ENCODE peak calls at places on chromosomes 7 and 10, in nine cellular contexts. One of them, this sample, is unnamed.

GRCh38 chr10:11468126-11468742 is 143.2 kb downstream of the USP6NL start:
- DNase-seq in fibroblast of pulmonary artery: peak; percentile 17
- DNase-seq in stimulated activated CD4-positive, alpha-beta T cell treated with anti-CD3 and anti-CD28 coated beads, Interleukin-15, amount 100 ng/mL, for 1 hour: no peak
- DNase-seq in NCI-H1092: no peak
- DNase-seq in left cardiac atrium: no peak
- DNase-seq in GM23248: no peak
- DNase-seq in hippocampal formation: no peak
- DNase-seq in lower lobe of right lung: no peak
- DNase-seq in hypothalamus: no peak
- DNase-seq in this sample: no peak

GRCh38 chr7:121452400-121452799 is 56.3 kb upstream of the FAM3C start:
- DNase-seq in fibroblast of pulmonary artery: no peak
- DNase-seq in stimulated activated CD4-positive, alpha-beta T cell treated with anti-CD3 and anti-CD28 coated beads, Interleukin-15, amount 100 ng/mL, for 1 hour: no peak
- DNase-seq in NCI-H1092: no peak
- DNase-seq in left cardiac atrium: no peak
- DNase-seq in GM23248: no peak
- DNase-seq in hippocampal formation: no peak
- DNase-seq in lower lobe of right lung: no peak
- DNase-seq in hypothalamus: no peak
- DNase-seq in this sample: no peak

GRCh38 chr10:105952153-105952552 is 1212.4 kb downstream of the SORCS1 start:
- DNase-seq in fibroblast of pulmonary artery: peak; percentile 60
- DNase-seq in stimulated activated CD4-positive, alpha-beta T cell treated with anti-CD3 and anti-CD28 coated beads, Interleukin-15, amount 100 ng/mL, for 1 hour: no peak
- DNase-seq in NCI-H1092: no peak
- DNase-seq in left cardiac atrium: no peak
- DNase-seq in GM23248: peak; percentile 41
- DNase-seq in hippocampal formation: no peak
- DNase-seq in lower lobe of right lung: peak; percentile 44
- DNase-seq in hypothalamus: no peak
- DNase-seq in this sample: peak; percentile 7

GRCh38 chr7:130397472-130397871 is 17.2 kb downstream of the CPA1 start:
- DNase-seq in fibroblast of pulmonary artery: no peak
- DNase-seq in stimulated activated CD4-positive, alpha-beta T cell treated with anti-CD3 and anti-CD28 coated beads, Interleukin-15, amount 100 ng/mL, for 1 hour: no peak
- DNase-seq in NCI-H1092: no peak
- DNase-seq in left cardiac atrium: no peak
- DNase-seq in GM23248: no peak
- DNase-seq in hippocampal formation: no peak
- DNase-seq in lower lobe of right lung: no peak
- DNase-seq in hypothalamus: no peak
- DNase-seq in this sample: no peak

GRCh38 chr10:25933653-25934608 is at the start of gene MYO3A:
- DNase-seq in fibroblast of pulmonary artery: no peak
- DNase-seq in stimulated activated CD4-positive, alpha-beta T cell treated with anti-CD3 and anti-CD28 coated beads, Interleukin-15, amount 100 ng/mL, for 1 hour: no peak
- DNase-seq in NCI-H1092: peak; percentile 39
- DNase-seq in left cardiac atrium: no peak
- DNase-seq in GM23248: no peak
- DNase-seq in hippocampal formation: no peak
- DNase-seq in lower lobe of right lung: no peak
- DNase-seq in hypothalamus: no peak
- DNase-seq in this sample: no peak

GRCh38 chr7:27205325-27206280 is 5.7 kb upstream of the HOXA13 start:
- DNase-seq in fibroblast of pulmonary artery: no peak
- DNase-seq in stimulated activated CD4-positive, alpha-beta T cell treated with anti-CD3 and anti-CD28 coated beads, Interleukin-15, amount 100 ng/mL, for 1 hour: no peak
- DNase-seq in NCI-H1092: no peak
- DNase-seq in left cardiac atrium: no peak
- DNase-seq in GM23248: peak; percentile 18
- DNase-seq in hippocampal formation: no peak
- DNase-seq in lower lobe of right lung: no peak
- DNase-seq in hypothalamus: no peak
- DNase-seq in this sample: no peak

GRCh38 chr10:21406595-21407218 is 118.8 kb downstream of the SKIDA1 start:
- DNase-seq in fibroblast of pulmonary artery: peak; percentile 69
- DNase-seq in stimulated activated CD4-positive, alpha-beta T cell treated with anti-CD3 and anti-CD28 coated beads, Interleukin-15, amount 100 ng/mL, for 1 hour: no peak
- DNase-seq in NCI-H1092: no peak
- DNase-seq in left cardiac atrium: no peak
- DNase-seq in GM23248: peak; percentile 50
- DNase-seq in hippocampal formation: no peak
- DNase-seq in lower lobe of right lung: no peak
- DNase-seq in hypothalamus: no peak
- DNase-seq in this sample: no peak

GRCh38 chr10:130432850-130433249 is 296.7 kb downstream of the GLRX3 start:
- DNase-seq in fibroblast of pulmonary artery: no peak
- DNase-seq in stimulated activated CD4-positive, alpha-beta T cell treated with anti-CD3 and anti-CD28 coated beads, Interleukin-15, amount 100 ng/mL, for 1 hour: no peak
- DNase-seq in NCI-H1092: no peak
- DNase-seq in left cardiac atrium: no peak
- DNase-seq in GM23248: no peak
- DNase-seq in hippocampal formation: no peak
- DNase-seq in lower lobe of right lung: no peak
- DNase-seq in hypothalamus: no peak
- DNase-seq in this sample: no peak

GRCh38 chr10:109403551-109403950 is 519.8 kb downstream of the XPNPEP1 start:
- DNase-seq in fibroblast of pulmonary artery: no peak
- DNase-seq in stimulated activated CD4-positive, alpha-beta T cell treated with anti-CD3 and anti-CD28 coated beads, Interleukin-15, amount 100 ng/mL, for 1 hour: no peak
- DNase-seq in NCI-H1092: no peak
- DNase-seq in left cardiac atrium: no peak
- DNase-seq in GM23248: peak; percentile 16
- DNase-seq in hippocampal formation: no peak
- DNase-seq in lower lobe of right lung: no peak
- DNase-seq in hypothalamus: no peak
- DNase-seq in this sample: no peak

GRCh38 chr10:77695186-77695585 is 57.6 kb upstream of the KCNMA1 start:
- DNase-seq in fibroblast of pulmonary artery: no peak
- DNase-seq in stimulated activated CD4-positive, alpha-beta T cell treated with anti-CD3 and anti-CD28 coated beads, Interleukin-15, amount 100 ng/mL, for 1 hour: no peak
- DNase-seq in NCI-H1092: no peak
- DNase-seq in left cardiac atrium: no peak
- DNase-seq in GM23248: no peak
- DNase-seq in hippocampal formation: no peak
- DNase-seq in lower lobe of right lung: no peak
- DNase-seq in hypothalamus: no peak
- DNase-seq in this sample: no peak

GRCh38 chr10:102628451-102628911 is 15.8 kb upstream of the TRIM8 start:
- DNase-seq in fibroblast of pulmonary artery: no peak
- DNase-seq in stimulated activated CD4-positive, alpha-beta T cell treated with anti-CD3 and anti-CD28 coated beads, Interleukin-15, amount 100 ng/mL, for 1 hour: no peak
- DNase-seq in NCI-H1092: no peak
- DNase-seq in left cardiac atrium: peak; percentile 84
- DNase-seq in GM23248: peak; percentile 53
- DNase-seq in hippocampal formation: peak; percentile 78
- DNase-seq in lower lobe of right lung: peak; percentile 69
- DNase-seq in hypothalamus: peak; percentile 87
- DNase-seq in this sample: peak; percentile 88

GRCh38 chr7:127390186-127390816 is 2.2 kb downstream of the ZNF800 start:
- DNase-seq in fibroblast of pulmonary artery: no peak
- DNase-seq in stimulated activated CD4-positive, alpha-beta T cell treated with anti-CD3 and anti-CD28 coated beads, Interleukin-15, amount 100 ng/mL, for 1 hour: no peak
- DNase-seq in NCI-H1092: no peak
- DNase-seq in left cardiac atrium: no peak
- DNase-seq in GM23248: no peak
- DNase-seq in hippocampal formation: no peak
- DNase-seq in lower lobe of right lung: no peak
- DNase-seq in hypothalamus: no peak
- DNase-seq in this sample: no peak

GRCh38 chr10:101831169-101831811 is 12.3 kb downstream of the KCNIP2 start:
- DNase-seq in fibroblast of pulmonary artery: no peak
- DNase-seq in stimulated activated CD4-positive, alpha-beta T cell treated with anti-CD3 and anti-CD28 coated beads, Interleukin-15, amount 100 ng/mL, for 1 hour: no peak
- DNase-seq in NCI-H1092: no peak
- DNase-seq in left cardiac atrium: no peak
- DNase-seq in GM23248: no peak
- DNase-seq in hippocampal formation: no peak
- DNase-seq in lower lobe of right lung: peak; percentile 38
- DNase-seq in hypothalamus: no peak
- DNase-seq in this sample: no peak

GRCh38 chr7:15284406-15284805 is 277.4 kb downstream of the AGMO start:
- DNase-seq in fibroblast of pulmonary artery: no peak
- DNase-seq in stimulated activated CD4-positive, alpha-beta T cell treated with anti-CD3 and anti-CD28 coated beads, Interleukin-15, amount 100 ng/mL, for 1 hour: no peak
- DNase-seq in NCI-H1092: no peak
- DNase-seq in left cardiac atrium: no peak
- DNase-seq in GM23248: no peak
- DNase-seq in hippocampal formation: no peak
- DNase-seq in lower lobe of right lung: no peak
- DNase-seq in hypothalamus: no peak
- DNase-seq in this sample: no peak

GRCh38 chr10:33553951-33554571 is 219.6 kb upstream of the NRP1 start:
- DNase-seq in fibroblast of pulmonary artery: no peak
- DNase-seq in stimulated activated CD4-positive, alpha-beta T cell treated with anti-CD3 and anti-CD28 coated beads, Interleukin-15, amount 100 ng/mL, for 1 hour: no peak
- DNase-seq in NCI-H1092: no peak
- DNase-seq in left cardiac atrium: no peak
- DNase-seq in GM23248: no peak
- DNase-seq in hippocampal formation: no peak
- DNase-seq in lower lobe of right lung: no peak
- DNase-seq in hypothalamus: no peak
- DNase-seq in this sample: no peak

GRCh38 chr7:33667261-33667660 is 238.1 kb upstream of the BMPER start:
- DNase-seq in fibroblast of pulmonary artery: peak; percentile 25
- DNase-seq in stimulated activated CD4-positive, alpha-beta T cell treated with anti-CD3 and anti-CD28 coated beads, Interleukin-15, amount 100 ng/mL, for 1 hour: no peak
- DNase-seq in NCI-H1092: no peak
- DNase-seq in left cardiac atrium: no peak
- DNase-seq in GM23248: peak; percentile 68
- DNase-seq in hippocampal formation: no peak
- DNase-seq in lower lobe of right lung: no peak
- DNase-seq in hypothalamus: no peak
- DNase-seq in this sample: no peak

GRCh38 chr10:3077940-3078630 is 10.7 kb downstream of the PFKP start:
- DNase-seq in fibroblast of pulmonary artery: no peak
- DNase-seq in stimulated activated CD4-positive, alpha-beta T cell treated with anti-CD3 and anti-CD28 coated beads, Interleukin-15, amount 100 ng/mL, for 1 hour: no peak
- DNase-seq in NCI-H1092: no peak
- DNase-seq in left cardiac atrium: no peak
- DNase-seq in GM23248: no peak
- DNase-seq in hippocampal formation: no peak
- DNase-seq in lower lobe of right lung: no peak
- DNase-seq in hypothalamus: no peak
- DNase-seq in this sample: no peak

GRCh38 chr10:31678139-31678536 is 250.5 kb downstream of the ARHGAP12 start:
- DNase-seq in fibroblast of pulmonary artery: no peak
- DNase-seq in stimulated activated CD4-positive, alpha-beta T cell treated with anti-CD3 and anti-CD28 coated beads, Interleukin-15, amount 100 ng/mL, for 1 hour: no peak
- DNase-seq in NCI-H1092: peak; percentile 46
- DNase-seq in left cardiac atrium: peak; percentile 56
- DNase-seq in GM23248: no peak
- DNase-seq in hippocampal formation: no peak
- DNase-seq in lower lobe of right lung: no peak
- DNase-seq in hypothalamus: no peak
- DNase-seq in this sample: no peak

GRCh38 chr7:140168816-140169215 is 8.0 kb downstream of the KDM7A start:
- DNase-seq in fibroblast of pulmonary artery: no peak
- DNase-seq in stimulated activated CD4-positive, alpha-beta T cell treated with anti-CD3 and anti-CD28 coated beads, Interleukin-15, amount 100 ng/mL, for 1 hour: no peak
- DNase-seq in NCI-H1092: no peak
- DNase-seq in left cardiac atrium: no peak
- DNase-seq in GM23248: no peak
- DNase-seq in hippocampal formation: no peak
- DNase-seq in lower lobe of right lung: no peak
- DNase-seq in hypothalamus: no peak
- DNase-seq in this sample: no peak

GRCh38 chr10:49601857-49602256 is 8.3 kb upstream of the SLC18A3 start:
- DNase-seq in fibroblast of pulmonary artery: peak; percentile 34
- DNase-seq in stimulated activated CD4-positive, alpha-beta T cell treated with anti-CD3 and anti-CD28 coated beads, Interleukin-15, amount 100 ng/mL, for 1 hour: no peak
- DNase-seq in NCI-H1092: no peak
- DNase-seq in left cardiac atrium: no peak
- DNase-seq in GM23248: peak; percentile 82
- DNase-seq in hippocampal formation: no peak
- DNase-seq in lower lobe of right lung: no peak
- DNase-seq in hypothalamus: no peak
- DNase-seq in this sample: no peak

GRCh38 chr10:11581213-11581612 is 30.2 kb downstream of the USP6NL start:
- DNase-seq in fibroblast of pulmonary artery: peak; percentile 16
- DNase-seq in stimulated activated CD4-positive, alpha-beta T cell treated with anti-CD3 and anti-CD28 coated beads, Interleukin-15, amount 100 ng/mL, for 1 hour: no peak
- DNase-seq in NCI-H1092: no peak
- DNase-seq in left cardiac atrium: no peak
- DNase-seq in GM23248: no peak
- DNase-seq in hippocampal formation: no peak
- DNase-seq in lower lobe of right lung: no peak
- DNase-seq in hypothalamus: no peak
- DNase-seq in this sample: no peak

GRCh38 chr7:79091661-79092060 is 361.8 kb downstream of the MAGI2 start:
- DNase-seq in fibroblast of pulmonary artery: peak; percentile 39
- DNase-seq in stimulated activated CD4-positive, alpha-beta T cell treated with anti-CD3 and anti-CD28 coated beads, Interleukin-15, amount 100 ng/mL, for 1 hour: no peak
- DNase-seq in NCI-H1092: no peak
- DNase-seq in left cardiac atrium: no peak
- DNase-seq in GM23248: peak; percentile 45
- DNase-seq in hippocampal formation: no peak
- DNase-seq in lower lobe of right lung: no peak
- DNase-seq in hypothalamus: no peak
- DNase-seq in this sample: no peak

GRCh38 chr7:128735433-128735832 is 3.7 kb upstream of the CALU start:
- DNase-seq in fibroblast of pulmonary artery: no peak
- DNase-seq in stimulated activated CD4-positive, alpha-beta T cell treated with anti-CD3 and anti-CD28 coated beads, Interleukin-15, amount 100 ng/mL, for 1 hour: no peak
- DNase-seq in NCI-H1092: no peak
- DNase-seq in left cardiac atrium: no peak
- DNase-seq in GM23248: no peak
- DNase-seq in hippocampal formation: no peak
- DNase-seq in lower lobe of right lung: peak; percentile 47
- DNase-seq in hypothalamus: no peak
- DNase-seq in this sample: no peak

GRCh38 chr7:121153995-121154394 is 165.5 kb downstream of the CPED1 start:
- DNase-seq in fibroblast of pulmonary artery: no peak
- DNase-seq in stimulated activated CD4-positive, alpha-beta T cell treated with anti-CD3 and anti-CD28 coated beads, Interleukin-15, amount 100 ng/mL, for 1 hour: no peak
- DNase-seq in NCI-H1092: no peak
- DNase-seq in left cardiac atrium: no peak
- DNase-seq in GM23248: peak; percentile 6
- DNase-seq in hippocampal formation: no peak
- DNase-seq in lower lobe of right lung: no peak
- DNase-seq in hypothalamus: no peak
- DNase-seq in this sample: no peak

GRCh38 chr10:69501657-69502056 is 50.4 kb downstream of the TSPAN15 start:
- DNase-seq in fibroblast of pulmonary artery: no peak
- DNase-seq in stimulated activated CD4-positive, alpha-beta T cell treated with anti-CD3 and anti-CD28 coated beads, Interleukin-15, amount 100 ng/mL, for 1 hour: no peak
- DNase-seq in NCI-H1092: no peak
- DNase-seq in left cardiac atrium: no peak
- DNase-seq in GM23248: no peak
- DNase-seq in hippocampal formation: no peak
- DNase-seq in lower lobe of right lung: no peak
- DNase-seq in hypothalamus: no peak
- DNase-seq in this sample: no peak

This sample was measured in posterior cingulate gyrus.